ENCODE peak calls at places on chromosomes 11 and 22, in ten cellular contexts. N is A172; G is anterior cingulate cortex; L is CD4-positive, alpha-beta memory T cell; F is NCI-H460; D is hippocampal formation; I is WERI-Rb-1; U is WTC11; R is OCI-LY7; S is G401. C is an unnamed sample.

GRCh38 chr11:108616549-108616948 is 23.0 kb upstream of the EXPH5 start:
- DNase-seq in G (no peak), S (no peak), F (peak; percentile 38), R (no peak), D (no peak), U (no peak), L (no peak), I (no peak), N (peak; percentile 93), C (no peak)

GRCh38 chr22:19942886-19943664 is 1.5 kb upstream of the TXNRD2 start:
- DNase-seq in N (peak; percentile 42), L (no peak), U (no peak), D (no peak), I (peak; percentile 63), G (no peak), F (no peak), R (peak; percentile 54), S (peak; percentile 95), C (no peak)

GRCh38 chr11:66546368-66546965 is at the start of gene ACTN3:
- DNase-seq in G (no peak), D (no peak), F (no peak), S (peak; percentile 42), I (no peak), R (no peak), U (peak; percentile 81), N (no peak), L (no peak), C (no peak)

GRCh38 chr11:118886681-118887111 is 3.0 kb downstream of the CXCR5 start:
- DNase-seq in F (no peak), N (no peak), G (no peak), I (no peak), R (peak; percentile 75), S (no peak), U (no peak), L (no peak), D (no peak), C (no peak)

GRCh38 chr11:71387784-71388636 is 60.2 kb downstream of the DHCR7 start:
- DNase-seq in I (no peak), N (no peak), R (no peak), D (no peak), G (no peak), S (no peak), F (no peak), U (no peak), L (no peak), C (no peak)

GRCh38 chr11:6431861-6432260 is 8.9 kb downstream of the HPX start:
- DNase-seq in I (no peak), L (no peak), U (no peak), S (no peak), N (peak; percentile 98), R (no peak), D (no peak), G (no peak), F (peak; percentile 12), C (no peak)

GRCh38 chr11:75667831-75668507 is 869 bp downstream of the MAP6 start:
- DNase-seq in U (peak; percentile 74), N (peak; percentile 18), R (no peak), I (peak; percentile 74), F (no peak), L (no peak), G (peak; percentile 58), D (peak; percentile 68), S (peak; percentile 72), C (peak; percentile 14)

GRCh38 chr22:30305519-30305905 is 16.2 kb upstream of the CASTOR1 start:
- DNase-seq in I (no peak), S (peak; percentile 32), U (no peak), N (no peak), R (peak; percentile 90), G (no peak), F (no peak), D (peak; percentile 42), L (peak; percentile 70), C (no peak)

GRCh38 chr11:102836290-102836875 is 7.0 kb downstream of the MMP3 start:
- DNase-seq in I (no peak), U (no peak), D (no peak), F (no peak), S (no peak), L (no peak), N (no peak), G (no peak), R (no peak), C (no peak)

GRCh38 chr11:46674463-46675287 is 25.7 kb downstream of the ARHGAP1 start:
- DNase-seq in D (no peak), F (no peak), U (peak; percentile 82), R (peak; percentile 50), L (peak; percentile 27), G (no peak), I (peak; percentile 46), S (no peak), N (no peak), C (no peak)

GRCh38 chr11:40602866-40603578 is 856.4 kb downstream of the LRRC4C start:
- DNase-seq in G (no peak), N (no peak), S (no peak), U (no peak), I (no peak), R (no peak), F (no peak), L (no peak), D (no peak), C (no peak)

GRCh38 chr22:46370584-46371373 is 35.3 kb downstream of the TRMU start:
- DNase-seq in N (no peak), U (no peak), D (no peak), R (no peak), G (no peak), F (no peak), I (no peak), S (no peak), L (peak; percentile 24), C (no peak)

GRCh38 chr22:50340157-50340879 is 2.8 kb upstream of the PPP6R2 start:
- DNase-seq in F (peak; percentile 19), L (no peak), U (no peak), D (no peak), I (peak; percentile 36), G (no peak), R (no peak), N (no peak), S (no peak), C (no peak)

GRCh38 chr11:121555172-121555571 is 102.4 kb upstream of the SORL1-AS1 start:
- DNase-seq in F (no peak), G (no peak), I (no peak), R (no peak), U (no peak), S (no peak), D (no peak), L (no peak), N (no peak), C (no peak)

GRCh38 chr22:20867179-20868099 is 8.6 kb downstream of the SNAP29 start:
- DNase-seq in F (no peak), R (peak; percentile 10), U (no peak), D (peak; percentile 9), G (peak; percentile 13), I (no peak), L (no peak), N (no peak), S (peak; percentile 40), C (no peak)

GRCh38 chr22:29715240-29715639 is 4.6 kb upstream of the CABP7 start:
- DNase-seq in U (no peak), D (no peak), F (no peak), N (no peak), I (peak; percentile 84), S (no peak), G (no peak), R (no peak), L (no peak), C (no peak)